ENCODE peak calls at places on chromosome 20, in eight cellular contexts. X is uterus, H is testis, V is GM12892, L is endothelial cell of umbilical vein, U is heart left ventricle, Y is esophagus squamous epithelium, N is IMR-90. B is an unnamed sample.

GRCh38 chr20:33291830-33292355 is 8.9 kb downstream of the BPIFB1 start:
- DNase-seq in X (no peak), H (peak; percentile 70), V (peak; percentile 63), L (peak; percentile 26), U (no peak), Y (no peak), N (no peak), B (peak; percentile 54)

GRCh38 chr20:32743237-32744112 is at the start of gene COMMD7:
- DNase-seq in X (peak; percentile 62), H (peak; percentile 72), V (no peak), L (peak; percentile 57), U (peak; percentile 89), Y (no peak), N (peak; percentile 44), B (no peak)

GRCh38 chr20:22791432-22791831 is 207.1 kb upstream of the FOXA2 start:
- DNase-seq in X (no peak), H (no peak), V (no peak), L (no peak), U (no peak), Y (no peak), N (no peak), B (no peak)

GRCh38 chr20:19909696-19910095 is 107.5 kb upstream of the NAA20 start:
- DNase-seq in X (no peak), H (peak; percentile 45), V (no peak), L (no peak), U (peak; percentile 86), Y (no peak), N (no peak), B (peak; percentile 50)

GRCh38 chr20:59774204-59774641 is 159.2 kb downstream of the SYCP2 start:
- DNase-seq in X (peak; percentile 2), H (no peak), V (no peak), L (no peak), U (no peak), Y (no peak), N (no peak), B (no peak)

GRCh38 chr20:51815383-51816076 is 13.2 kb upstream of the SALL4 start:
- DNase-seq in X (no peak), H (no peak), V (no peak), L (no peak), U (no peak), Y (no peak), N (no peak), B (no peak)

GRCh38 chr20:59788196-59788735 is 145.2 kb downstream of the SYCP2 start:
- DNase-seq in X (no peak), H (no peak), V (no peak), L (no peak), U (no peak), Y (no peak), N (no peak), B (no peak)

GRCh38 chr20:64139200-64140081 is 24.8 kb upstream of the MYT1 start:
- DNase-seq in X (no peak), H (no peak), V (peak; percentile 8), L (no peak), U (peak; percentile 35), Y (no peak), N (no peak), B (no peak)

GRCh38 chr20:17648306-17648646 is 33.8 kb downstream of the RRBP1 start:
- DNase-seq in X (no peak), H (no peak), V (no peak), L (no peak), U (peak; percentile 58), Y (no peak), N (no peak), B (no peak)

GRCh38 chr20:19710336-19710721 is 47.7 kb upstream of the RIN2 start:
- DNase-seq in X (no peak), H (no peak), V (no peak), L (peak; percentile 45), U (no peak), Y (no peak), N (no peak), B (no peak)

GRCh38 chr20:11891081-11891826 is 26.4 kb upstream of the BTBD3 start:
- DNase-seq in X (peak; percentile 59), H (peak; percentile 69), V (no peak), L (peak; percentile 66), U (peak; percentile 78), Y (no peak), N (peak; percentile 34), B (peak; percentile 22)

DNA sequence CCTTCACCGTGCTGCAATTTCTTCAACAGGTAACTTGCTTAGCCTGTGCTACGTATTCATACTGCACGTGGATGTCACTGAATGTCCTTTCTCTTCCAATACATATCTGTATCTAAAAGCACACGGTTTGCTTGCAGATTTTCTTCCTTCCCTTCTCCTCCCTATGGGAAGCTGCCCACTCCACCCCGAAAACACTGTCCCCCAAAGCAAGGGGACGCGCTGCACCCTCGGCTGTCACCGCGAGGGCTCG is 708 bp downstream of the TMX4 start:
- DNase-seq in X (no peak), H (no peak), V (no peak), L (no peak), U (no peak), Y (no peak), N (peak; percentile 15), B (peak; percentile 6)
- TF ChIP-seq POLR2A in X (no peak), H (no peak), V (no peak), L (no peak), U (no peak), Y (no peak), N (no peak), B (no peak)

DNA sequence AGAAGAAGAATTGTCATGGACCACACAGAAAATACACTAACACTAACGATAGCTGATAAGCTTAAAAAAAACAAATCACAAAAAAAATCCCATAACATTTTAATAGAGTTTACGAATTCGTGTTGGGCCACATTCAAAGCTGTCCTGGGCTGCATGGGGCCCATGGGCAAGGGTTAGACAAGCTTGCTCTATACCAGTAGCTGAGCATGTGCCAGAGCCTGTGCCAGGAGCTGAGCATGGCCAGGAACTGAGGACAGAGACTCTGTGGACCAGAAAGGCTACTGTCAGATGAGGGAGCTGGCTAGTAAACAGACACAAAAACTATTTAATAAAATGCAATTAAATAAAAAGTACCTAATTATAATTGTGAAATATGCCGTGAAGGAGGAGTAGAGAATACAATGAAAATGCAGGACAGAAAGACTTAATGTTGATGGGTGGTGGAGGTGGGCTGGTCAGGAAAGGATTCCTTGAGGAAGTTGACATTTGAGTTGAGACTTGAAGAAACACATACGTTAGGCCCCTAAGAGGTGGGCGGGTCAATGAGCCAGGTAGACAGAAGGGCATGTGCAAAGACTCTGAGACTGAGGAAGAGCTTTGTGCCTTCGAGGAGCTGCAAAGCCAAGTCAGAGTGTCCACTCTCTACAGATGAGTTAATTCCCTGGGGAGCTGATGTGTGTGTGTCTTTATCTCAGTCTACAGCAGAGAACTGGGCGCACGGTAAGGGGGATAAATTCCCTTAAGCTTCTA is 66.1 kb downstream of the JPH2 start:
- DNase-seq in X (no peak), H (no peak), V (no peak), L (no peak), U (no peak), Y (no peak), N (no peak), B (no peak)
- TF ChIP-seq POLR2A in X (no peak), H (no peak), V (no peak), L (no peak), U (no peak), Y (no peak), N (no peak), B (no peak)

DNA sequence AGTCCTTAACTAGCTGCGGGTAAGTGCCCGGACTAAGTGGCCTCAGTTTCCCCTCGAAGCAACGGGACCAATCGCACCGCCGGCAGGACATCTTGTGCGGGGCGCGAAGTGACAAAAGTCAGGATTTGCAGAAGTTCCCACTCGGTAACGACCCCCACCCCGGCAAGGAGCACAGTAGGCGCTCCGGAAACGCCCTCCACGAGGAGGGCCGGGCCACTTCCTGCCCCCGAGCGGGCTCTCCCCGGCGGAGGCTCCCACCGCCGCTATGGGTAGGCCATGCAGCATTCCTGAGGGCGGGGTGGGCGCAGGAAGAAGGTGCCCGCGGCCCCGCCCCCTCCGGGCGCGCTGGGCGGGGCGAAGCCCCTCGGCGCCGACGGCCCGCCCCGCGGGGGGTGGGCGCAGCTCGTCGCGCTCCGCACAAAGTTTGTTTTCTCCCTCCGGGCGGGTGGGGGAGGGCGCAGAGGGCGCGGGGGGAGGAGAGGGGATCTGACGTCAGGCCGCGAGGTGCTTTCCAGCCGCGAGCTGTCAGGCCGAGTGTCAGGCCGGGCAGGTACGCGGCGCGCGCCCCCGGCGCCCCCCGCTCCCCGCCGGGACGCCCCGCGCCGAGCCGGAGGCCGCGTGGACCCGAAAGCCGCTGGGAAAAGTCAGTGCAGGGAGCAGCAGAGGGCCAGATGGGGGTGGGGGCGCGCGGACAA is at the start of gene TGIF2:
- DNase-seq in X (peak; percentile 88), H (peak; percentile 92), V (peak; percentile 94), L (peak; percentile 84), U (peak; percentile 91), Y (peak; percentile 48), N (peak; percentile 81), B (peak; percentile 78)
- TF ChIP-seq POLR2A in X (peak; percentile 71), H (no peak), V (peak; percentile 85), L (peak; percentile 78), U (no peak), Y (no peak), N (peak; percentile 61), B (peak; percentile 34)

GRCh38 chr20:45819466-45819865 is 7.0 kb downstream of the UBE2C start:
- DNase-seq in X (no peak), H (no peak), V (no peak), L (no peak), U (no peak), Y (no peak), N (no peak), B (no peak)

GRCh38 chr20:45818239-45818638 is 5.8 kb downstream of the UBE2C start:
- DNase-seq in X (no peak), H (no peak), V (no peak), L (no peak), U (no peak), Y (no peak), N (no peak), B (no peak)

GRCh38 chr20:45816951-45817651 is 4.7 kb downstream of the UBE2C start:
- DNase-seq in X (no peak), H (no peak), V (no peak), L (no peak), U (no peak), Y (no peak), N (no peak), B (no peak)

GRCh38 chr20:45814314-45814713 is 1.9 kb downstream of the UBE2C start:
- DNase-seq in X (no peak), H (no peak), V (no peak), L (no peak), U (no peak), Y (no peak), N (peak; percentile 39), B (no peak)

DNA sequence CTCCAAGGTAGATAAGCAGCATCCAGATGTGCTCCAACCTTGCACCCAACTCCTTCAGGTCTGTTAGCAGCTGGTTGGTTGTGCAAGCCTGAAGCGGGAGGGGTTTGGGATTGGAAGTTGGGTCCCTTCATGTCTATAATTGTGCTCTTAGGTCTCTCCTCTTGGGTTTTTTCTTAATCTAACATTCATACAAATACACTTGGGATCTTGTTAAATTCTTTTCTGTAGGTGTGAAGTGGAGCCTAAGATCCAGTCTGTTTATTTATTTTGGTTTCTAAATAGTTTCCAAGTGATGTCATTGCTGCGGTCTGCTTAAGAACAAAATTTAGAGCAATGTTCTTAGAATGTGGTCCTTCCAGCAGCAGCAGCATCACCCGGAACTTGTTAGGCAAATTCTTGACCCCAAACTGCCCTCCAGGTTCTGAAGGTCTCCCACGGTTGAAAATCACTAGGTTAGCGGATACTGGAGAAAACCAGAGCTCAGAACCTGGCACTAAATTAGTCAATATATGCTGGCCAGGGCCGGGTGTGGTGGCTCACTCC is 5.3 kb downstream of the UBE2C start:
- DNase-seq in X (no peak), H (no peak), V (no peak), L (no peak), U (no peak), Y (no peak), N (peak; percentile 81), B (no peak)
- TF ChIP-seq POLR2A in X (no peak), H (no peak), V (no peak), L (no peak), U (no peak), Y (no peak), N (no peak), B (no peak)